ENCODE peak calls at places on chromosomes 13 and 19, in nine cellular contexts. L is NCI-H1436; H is IMR-90; M is stimulated activated CD4-positive, alpha-beta T cell treated with anti-CD3 and anti-CD28 coated beads, Interleukin-1b, Interleukin-23, amount 100 ng/mL, for 24 hours; A is NCI-H1092 treated with DMSO at 0.1 percent for 48 hours; F is mammary epithelial cell; B is iris pigment epithelial cell; C is ELR; W is cardiac muscle cell. K is an unnamed sample.

GRCh38 chr13:45361596-45362206 is 20.7 kb upstream of the TPT1 start:
- DNase-seq in L (no peak), H (peak; percentile 67), M (no peak), A (no peak), F (peak; percentile 91), B (peak; percentile 52), C (peak; percentile 75), W (no peak), K (no peak)

GRCh38 chr19:3365447-3366103 is 808 bp upstream of the NFIC start:
- DNase-seq in L (peak; percentile 43), H (peak; percentile 66), M (no peak), A (peak; percentile 14), F (peak; percentile 52), B (peak; percentile 70), C (peak; percentile 79), W (no peak), K (peak; percentile 59)

GRCh38 chr19:49530708-49531107 is 2.9 kb downstream of the RCN3 start:
- DNase-seq in L (no peak), H (no peak), M (no peak), A (no peak), F (no peak), B (no peak), C (no peak), W (no peak), K (no peak)

GRCh38 chr19:6318772-6319171 is 14.6 kb downstream of the ACER1 start:
- DNase-seq in L (no peak), H (peak; percentile 10), M (no peak), A (no peak), F (peak; percentile 37), B (peak; percentile 21), C (peak; percentile 58), W (no peak), K (no peak)

GRCh38 chr13:43766766-43767165 is 20.0 kb downstream of the ENOX1 start:
- DNase-seq in L (no peak), H (no peak), M (no peak), A (peak; percentile 32), F (no peak), B (no peak), C (no peak), W (peak; percentile 79), K (peak; percentile 17)

GRCh38 chr13:67620665-67621064 is 390.5 kb upstream of the PCDH9 start:
- DNase-seq in L (no peak), H (peak; percentile 86), M (no peak), A (no peak), F (no peak), B (peak; percentile 67), C (peak; percentile 86), W (no peak), K (no peak)

GRCh38 chr13:110771194-110771593 is 57.7 kb downstream of the ING1 start:
- DNase-seq in L (no peak), H (peak; percentile 29), M (no peak), A (no peak), F (no peak), B (peak; percentile 18), C (peak; percentile 16), W (no peak), K (no peak)

GRCh38 chr19:33212773-33213172 is 12.9 kb downstream of the SLC7A10 start:
- DNase-seq in L (no peak), H (no peak), M (no peak), A (no peak), F (no peak), B (no peak), C (no peak), W (no peak), K (no peak)

GRCh38 chr13:42041017-42041683 is 7.3 kb upstream of the DGKH start:
- DNase-seq in L (no peak), H (peak; percentile 44), M (peak; percentile 42), A (peak; percentile 65), F (peak; percentile 78), B (peak; percentile 65), C (peak; percentile 74), W (peak; percentile 63), K (peak; percentile 37)

GRCh38 chr13:86446311-86446710 is 647.1 kb upstream of the SLITRK6 start:
- DNase-seq in L (no peak), H (peak; percentile 13), M (no peak), A (peak; percentile 69), F (no peak), B (peak; percentile 60), C (peak; percentile 56), W (no peak), K (no peak)

GRCh38 chr19:55632463-55632834 is 8.1 kb upstream of the ZNF784 start:
- DNase-seq in L (peak; percentile 95), H (peak; percentile 96), M (peak; percentile 86), A (peak; percentile 81), F (peak; percentile 84), B (peak; percentile 95), C (peak; percentile 93), W (peak; percentile 96), K (peak; percentile 90)

GRCh38 chr13:99992912-99993311 is 11.3 kb downstream of the ZIC2 start:
- DNase-seq in L (no peak), H (no peak), M (no peak), A (no peak), F (peak; percentile 51), B (no peak), C (peak; percentile 59), W (no peak), K (no peak)

GRCh38 chr13:42970824-42971669 is 21.0 kb downstream of the EPSTI1 start:
- DNase-seq in L (no peak), H (peak; percentile 43), M (peak; percentile 35), A (peak; percentile 18), F (peak; percentile 35), B (peak; percentile 70), C (peak; percentile 74), W (peak; percentile 58), K (peak; percentile 27)

GRCh38 chr13:77378662-77379061 is 51.8 kb upstream of the MYCBP2 start:
- DNase-seq in L (no peak), H (no peak), M (no peak), A (no peak), F (no peak), B (no peak), C (no peak), W (no peak), K (no peak)

GRCh38 chr19:33868076-33868735 is 71.5 kb downstream of the KCTD15 start:
- DNase-seq in L (no peak), H (no peak), M (no peak), A (no peak), F (no peak), B (no peak), C (no peak), W (no peak), K (no peak)

GRCh38 chr19:1773173-1773572 is 19.9 kb downstream of the ONECUT3 start:
- DNase-seq in L (no peak), H (no peak), M (no peak), A (no peak), F (peak; percentile 99), B (peak; percentile 18), C (peak; percentile 79), W (no peak), K (no peak)

GRCh38 chr13:32940601-32941000 is 75.6 kb upstream of the KL start:
- DNase-seq in L (no peak), H (peak; percentile 56), M (no peak), A (peak; percentile 48), F (no peak), B (peak; percentile 80), C (no peak), W (peak; percentile 14), K (peak; percentile 35)

GRCh38 chr13:72639377-72639776 is 88.1 kb downstream of the MZT1 start:
- DNase-seq in L (no peak), H (no peak), M (no peak), A (no peak), F (no peak), B (no peak), C (no peak), W (no peak), K (no peak)

GRCh38 chr13:49086711-49087110 is 111.0 kb downstream of the FNDC3A start:
- DNase-seq in L (no peak), H (peak; percentile 76), M (no peak), A (no peak), F (peak; percentile 75), B (peak; percentile 83), C (peak; percentile 85), W (no peak), K (no peak)

GRCh38 chr13:108328848-108329247 is 59.3 kb downstream of the TNFSF13B start:
- DNase-seq in L (no peak), H (no peak), M (no peak), A (no peak), F (peak; percentile 6), B (no peak), C (no peak), W (no peak), K (no peak)

GRCh38 chr19:19606021-19606420 is 12.5 kb downstream of the PBX4 start:
- DNase-seq in L (peak; percentile 21), H (peak; percentile 10), M (no peak), A (no peak), F (peak; percentile 88), B (peak; percentile 42), C (peak; percentile 57), W (no peak), K (no peak)

GRCh38 chr19:14432817-14433453 is at the start of gene PKN1:
- DNase-seq in L (peak; percentile 60), H (no peak), M (peak; percentile 56), A (peak; percentile 53), F (no peak), B (no peak), C (peak; percentile 63), W (peak; percentile 82), K (peak; percentile 53)

GRCh38 chr19:35009424-35010415 is 9.6 kb downstream of the GRAMD1A start:
- DNase-seq in L (no peak), H (no peak), M (no peak), A (no peak), F (no peak), B (peak; percentile 33), C (no peak), W (no peak), K (no peak)

GRCh38 chr19:7202888-7203287 is 91.3 kb downstream of the INSR start:
- DNase-seq in L (no peak), H (no peak), M (no peak), A (no peak), F (no peak), B (no peak), C (no peak), W (no peak), K (no peak)

GRCh38 chr13:108276060-108276459 is 6.5 kb downstream of the TNFSF13B start:
- DNase-seq in L (no peak), H (no peak), M (no peak), A (no peak), F (no peak), B (no peak), C (no peak), W (no peak), K (no peak)

GRCh38 chr13:79907527-79907926 is 426.6 kb downstream of the NDFIP2 start:
- DNase-seq in L (no peak), H (no peak), M (no peak), A (no peak), F (no peak), B (no peak), C (no peak), W (no peak), K (no peak)

GRCh38 chr19:10603084-10603872 is 16.2 kb upstream of the AP1M2 start:
- DNase-seq in L (peak; percentile 19), H (no peak), M (peak; percentile 60), A (no peak), F (no peak), B (no peak), C (peak; percentile 45), W (peak; percentile 16), K (peak; percentile 13)

GRCh38 chr19:42297034-42297433 is 4.9 kb upstream of the PRR19 start:
- DNase-seq in L (no peak), H (no peak), M (no peak), A (no peak), F (no peak), B (no peak), C (no peak), W (no peak), K (no peak)

GRCh38 chr19:2611483-2612464 is 90.7 kb downstream of the GNG7 start:
- DNase-seq in L (no peak), H (no peak), M (no peak), A (no peak), F (no peak), B (no peak), C (no peak), W (no peak), K (no peak)

GRCh38 chr13:25068810-25069209 is 27.1 kb upstream of the PABPC3 start:
- DNase-seq in L (no peak), H (no peak), M (no peak), A (no peak), F (no peak), B (no peak), C (no peak), W (no peak), K (no peak)

GRCh38 chr13:102680842-102681725 is 13.8 kb downstream of the METTL21C start:
- DNase-seq in L (no peak), H (peak; percentile 30), M (no peak), A (no peak), F (no peak), B (peak; percentile 46), C (peak; percentile 17), W (no peak), K (peak; percentile 11)